ENCODE peak calls at places on chromosomes 13 and 19, in nine cellular contexts. One of them, this sample, is unnamed.

GRCh38 chr13:77492982-77493381 is 42.5 kb upstream of the SCEL start:
- DNase-seq in naive B cell: no peak
- DNase-seq in HepG2: peak
- DNase-seq in GF-D8: no peak
- DNase-seq in activated T-helper 1 cell treated with anti-CD3 and anti-CD28 coated beads, Interleukin-2, amount 50 U/mL, for 16 hours: no peak
- DNase-seq in stimulated activated CD8-positive, alpha-beta memory T cell treated with anti-CD3 and anti-CD28 coated beads, Interleukin-12 subunit alpha, Interleukin-12 subunit beta, amount 100 ng/mL, for 4 hours: no peak
- DNase-seq in posterior cingulate gyrus: no peak
- DNase-seq in HEK293T: peak
- DNase-seq in naive thymus-derived CD4-positive, alpha-beta T cell: no peak
- DNase-seq in this sample: peak

GRCh38 chr13:47175172-47175806 is 278.4 kb upstream of the HTR2A start:
- DNase-seq in naive B cell: no peak
- DNase-seq in HepG2: no peak
- DNase-seq in GF-D8: no peak
- DNase-seq in activated T-helper 1 cell treated with anti-CD3 and anti-CD28 coated beads, Interleukin-2, amount 50 U/mL, for 16 hours: no peak
- DNase-seq in stimulated activated CD8-positive, alpha-beta memory T cell treated with anti-CD3 and anti-CD28 coated beads, Interleukin-12 subunit alpha, Interleukin-12 subunit beta, amount 100 ng/mL, for 4 hours: no peak
- DNase-seq in posterior cingulate gyrus: no peak
- DNase-seq in HEK293T: no peak
- DNase-seq in naive thymus-derived CD4-positive, alpha-beta T cell: no peak
- DNase-seq in this sample: peak

GRCh38 chr13:30142502-30143211 is 164.7 kb downstream of the KATNAL1 start:
- DNase-seq in naive B cell: no peak
- DNase-seq in HepG2: peak
- DNase-seq in GF-D8: no peak
- DNase-seq in activated T-helper 1 cell treated with anti-CD3 and anti-CD28 coated beads, Interleukin-2, amount 50 U/mL, for 16 hours: no peak
- DNase-seq in stimulated activated CD8-positive, alpha-beta memory T cell treated with anti-CD3 and anti-CD28 coated beads, Interleukin-12 subunit alpha, Interleukin-12 subunit beta, amount 100 ng/mL, for 4 hours: no peak
- DNase-seq in posterior cingulate gyrus: no peak
- DNase-seq in HEK293T: no peak
- DNase-seq in naive thymus-derived CD4-positive, alpha-beta T cell: no peak
- DNase-seq in this sample: no peak

GRCh38 chr13:55576389-55576788 is 1564.3 kb upstream of the PRR20A start:
- DNase-seq in naive B cell: no peak
- DNase-seq in HepG2: no peak
- DNase-seq in GF-D8: no peak
- DNase-seq in activated T-helper 1 cell treated with anti-CD3 and anti-CD28 coated beads, Interleukin-2, amount 50 U/mL, for 16 hours: no peak
- DNase-seq in stimulated activated CD8-positive, alpha-beta memory T cell treated with anti-CD3 and anti-CD28 coated beads, Interleukin-12 subunit alpha, Interleukin-12 subunit beta, amount 100 ng/mL, for 4 hours: no peak
- DNase-seq in posterior cingulate gyrus: no peak
- DNase-seq in HEK293T: no peak
- DNase-seq in naive thymus-derived CD4-positive, alpha-beta T cell: no peak
- DNase-seq in this sample: no peak

GRCh38 chr19:39645800-39646411 is 9.8 kb upstream of the LGALS16 start:
- DNase-seq in naive B cell: no peak
- DNase-seq in HepG2: peak
- DNase-seq in GF-D8: no peak
- DNase-seq in activated T-helper 1 cell treated with anti-CD3 and anti-CD28 coated beads, Interleukin-2, amount 50 U/mL, for 16 hours: no peak
- DNase-seq in stimulated activated CD8-positive, alpha-beta memory T cell treated with anti-CD3 and anti-CD28 coated beads, Interleukin-12 subunit alpha, Interleukin-12 subunit beta, amount 100 ng/mL, for 4 hours: no peak
- DNase-seq in posterior cingulate gyrus: no peak
- DNase-seq in HEK293T: no peak
- DNase-seq in naive thymus-derived CD4-positive, alpha-beta T cell: no peak
- DNase-seq in this sample: no peak

GRCh38 chr19:37893845-37894575 is 12.4 kb downstream of the WDR87 start:
- DNase-seq in naive B cell: no peak
- DNase-seq in HepG2: peak
- DNase-seq in GF-D8: no peak
- DNase-seq in activated T-helper 1 cell treated with anti-CD3 and anti-CD28 coated beads, Interleukin-2, amount 50 U/mL, for 16 hours: no peak
- DNase-seq in stimulated activated CD8-positive, alpha-beta memory T cell treated with anti-CD3 and anti-CD28 coated beads, Interleukin-12 subunit alpha, Interleukin-12 subunit beta, amount 100 ng/mL, for 4 hours: no peak
- DNase-seq in posterior cingulate gyrus: no peak
- DNase-seq in HEK293T: no peak
- DNase-seq in naive thymus-derived CD4-positive, alpha-beta T cell: no peak
- DNase-seq in this sample: no peak

GRCh38 chr19:45769821-45770191 is 754 bp upstream of the SIX5 start:
- DNase-seq in naive B cell: no peak
- DNase-seq in HepG2: no peak
- DNase-seq in GF-D8: no peak
- DNase-seq in activated T-helper 1 cell treated with anti-CD3 and anti-CD28 coated beads, Interleukin-2, amount 50 U/mL, for 16 hours: peak
- DNase-seq in stimulated activated CD8-positive, alpha-beta memory T cell treated with anti-CD3 and anti-CD28 coated beads, Interleukin-12 subunit alpha, Interleukin-12 subunit beta, amount 100 ng/mL, for 4 hours: no peak
- DNase-seq in posterior cingulate gyrus: no peak
- DNase-seq in HEK293T: no peak
- DNase-seq in naive thymus-derived CD4-positive, alpha-beta T cell: peak
- DNase-seq in this sample: no peak

GRCh38 chr13:90293793-90294361 is 1053.6 kb upstream of the MIR17HG start:
- DNase-seq in naive B cell: no peak
- DNase-seq in HepG2: no peak
- DNase-seq in GF-D8: no peak
- DNase-seq in activated T-helper 1 cell treated with anti-CD3 and anti-CD28 coated beads, Interleukin-2, amount 50 U/mL, for 16 hours: no peak
- DNase-seq in stimulated activated CD8-positive, alpha-beta memory T cell treated with anti-CD3 and anti-CD28 coated beads, Interleukin-12 subunit alpha, Interleukin-12 subunit beta, amount 100 ng/mL, for 4 hours: no peak
- DNase-seq in posterior cingulate gyrus: no peak
- DNase-seq in HEK293T: no peak
- DNase-seq in naive thymus-derived CD4-positive, alpha-beta T cell: no peak
- DNase-seq in this sample: no peak

GRCh38 chr13:79485014-79485441 is 4.1 kb downstream of the NDFIP2 start:
- DNase-seq in naive B cell: no peak
- DNase-seq in HepG2: peak
- DNase-seq in GF-D8: peak
- DNase-seq in activated T-helper 1 cell treated with anti-CD3 and anti-CD28 coated beads, Interleukin-2, amount 50 U/mL, for 16 hours: no peak
- DNase-seq in stimulated activated CD8-positive, alpha-beta memory T cell treated with anti-CD3 and anti-CD28 coated beads, Interleukin-12 subunit alpha, Interleukin-12 subunit beta, amount 100 ng/mL, for 4 hours: no peak
- DNase-seq in posterior cingulate gyrus: no peak
- DNase-seq in HEK293T: no peak
- DNase-seq in naive thymus-derived CD4-positive, alpha-beta T cell: no peak
- DNase-seq in this sample: no peak

GRCh38 chr19:46299004-46299509 is 2.2 kb downstream of the HIF3A start:
- DNase-seq in naive B cell: no peak
- DNase-seq in HepG2: peak
- DNase-seq in GF-D8: no peak
- DNase-seq in activated T-helper 1 cell treated with anti-CD3 and anti-CD28 coated beads, Interleukin-2, amount 50 U/mL, for 16 hours: no peak
- DNase-seq in stimulated activated CD8-positive, alpha-beta memory T cell treated with anti-CD3 and anti-CD28 coated beads, Interleukin-12 subunit alpha, Interleukin-12 subunit beta, amount 100 ng/mL, for 4 hours: no peak
- DNase-seq in posterior cingulate gyrus: peak
- DNase-seq in HEK293T: no peak
- DNase-seq in naive thymus-derived CD4-positive, alpha-beta T cell: no peak
- DNase-seq in this sample: no peak

GRCh38 chr19:33752945-33753344 is 43.7 kb upstream of the KCTD15 start:
- DNase-seq in naive B cell: no peak
- DNase-seq in HepG2: no peak
- DNase-seq in GF-D8: no peak
- DNase-seq in activated T-helper 1 cell treated with anti-CD3 and anti-CD28 coated beads, Interleukin-2, amount 50 U/mL, for 16 hours: no peak
- DNase-seq in stimulated activated CD8-positive, alpha-beta memory T cell treated with anti-CD3 and anti-CD28 coated beads, Interleukin-12 subunit alpha, Interleukin-12 subunit beta, amount 100 ng/mL, for 4 hours: no peak
- DNase-seq in posterior cingulate gyrus: no peak
- DNase-seq in HEK293T: no peak
- DNase-seq in naive thymus-derived CD4-positive, alpha-beta T cell: no peak
- DNase-seq in this sample: no peak

GRCh38 chr13:93603043-93603442 is 376.4 kb downstream of the GPC6 start:
- DNase-seq in naive B cell: no peak
- DNase-seq in HepG2: no peak
- DNase-seq in GF-D8: no peak
- DNase-seq in activated T-helper 1 cell treated with anti-CD3 and anti-CD28 coated beads, Interleukin-2, amount 50 U/mL, for 16 hours: no peak
- DNase-seq in stimulated activated CD8-positive, alpha-beta memory T cell treated with anti-CD3 and anti-CD28 coated beads, Interleukin-12 subunit alpha, Interleukin-12 subunit beta, amount 100 ng/mL, for 4 hours: no peak
- DNase-seq in posterior cingulate gyrus: no peak
- DNase-seq in HEK293T: no peak
- DNase-seq in naive thymus-derived CD4-positive, alpha-beta T cell: no peak
- DNase-seq in this sample: no peak

GRCh38 chr19:42407085-42407815 is 17.2 kb upstream of the CNFN start:
- DNase-seq in naive B cell: no peak
- DNase-seq in HepG2: no peak
- DNase-seq in GF-D8: no peak
- DNase-seq in activated T-helper 1 cell treated with anti-CD3 and anti-CD28 coated beads, Interleukin-2, amount 50 U/mL, for 16 hours: no peak
- DNase-seq in stimulated activated CD8-positive, alpha-beta memory T cell treated with anti-CD3 and anti-CD28 coated beads, Interleukin-12 subunit alpha, Interleukin-12 subunit beta, amount 100 ng/mL, for 4 hours: no peak
- DNase-seq in posterior cingulate gyrus: no peak
- DNase-seq in HEK293T: no peak
- DNase-seq in naive thymus-derived CD4-positive, alpha-beta T cell: no peak
- DNase-seq in this sample: no peak

GRCh38 chr19:4279530-4280422 is 710 bp downstream of the SHD start:
- DNase-seq in naive B cell: no peak
- DNase-seq in HepG2: no peak
- DNase-seq in GF-D8: no peak
- DNase-seq in activated T-helper 1 cell treated with anti-CD3 and anti-CD28 coated beads, Interleukin-2, amount 50 U/mL, for 16 hours: no peak
- DNase-seq in stimulated activated CD8-positive, alpha-beta memory T cell treated with anti-CD3 and anti-CD28 coated beads, Interleukin-12 subunit alpha, Interleukin-12 subunit beta, amount 100 ng/mL, for 4 hours: no peak
- DNase-seq in posterior cingulate gyrus: no peak
- DNase-seq in HEK293T: no peak
- DNase-seq in naive thymus-derived CD4-positive, alpha-beta T cell: no peak
- DNase-seq in this sample: no peak

GRCh38 chr13:98847780-98848179 is 95.3 kb upstream of the SLC15A1 start:
- DNase-seq in naive B cell: no peak
- DNase-seq in HepG2: no peak
- DNase-seq in GF-D8: no peak
- DNase-seq in activated T-helper 1 cell treated with anti-CD3 and anti-CD28 coated beads, Interleukin-2, amount 50 U/mL, for 16 hours: no peak
- DNase-seq in stimulated activated CD8-positive, alpha-beta memory T cell treated with anti-CD3 and anti-CD28 coated beads, Interleukin-12 subunit alpha, Interleukin-12 subunit beta, amount 100 ng/mL, for 4 hours: no peak
- DNase-seq in posterior cingulate gyrus: no peak
- DNase-seq in HEK293T: no peak
- DNase-seq in naive thymus-derived CD4-positive, alpha-beta T cell: no peak
- DNase-seq in this sample: no peak

GRCh38 chr19:54383330-54383729 is 18.6 kb upstream of the LAIR1 start:
- DNase-seq in naive B cell: no peak
- DNase-seq in HepG2: no peak
- DNase-seq in GF-D8: no peak
- DNase-seq in activated T-helper 1 cell treated with anti-CD3 and anti-CD28 coated beads, Interleukin-2, amount 50 U/mL, for 16 hours: no peak
- DNase-seq in stimulated activated CD8-positive, alpha-beta memory T cell treated with anti-CD3 and anti-CD28 coated beads, Interleukin-12 subunit alpha, Interleukin-12 subunit beta, amount 100 ng/mL, for 4 hours: no peak
- DNase-seq in posterior cingulate gyrus: no peak
- DNase-seq in HEK293T: no peak
- DNase-seq in naive thymus-derived CD4-positive, alpha-beta T cell: no peak
- DNase-seq in this sample: no peak

GRCh38 chr19:3034194-3034844 is 5.2 kb upstream of the TLE2 start:
- DNase-seq in naive B cell: no peak
- DNase-seq in HepG2: no peak
- DNase-seq in GF-D8: no peak
- DNase-seq in activated T-helper 1 cell treated with anti-CD3 and anti-CD28 coated beads, Interleukin-2, amount 50 U/mL, for 16 hours: no peak
- DNase-seq in stimulated activated CD8-positive, alpha-beta memory T cell treated with anti-CD3 and anti-CD28 coated beads, Interleukin-12 subunit alpha, Interleukin-12 subunit beta, amount 100 ng/mL, for 4 hours: no peak
- DNase-seq in posterior cingulate gyrus: no peak
- DNase-seq in HEK293T: no peak
- DNase-seq in naive thymus-derived CD4-positive, alpha-beta T cell: no peak
- DNase-seq in this sample: no peak

GRCh38 chr19:35006342-35006998 is 6.3 kb downstream of the GRAMD1A start:
- DNase-seq in naive B cell: no peak
- DNase-seq in HepG2: peak
- DNase-seq in GF-D8: no peak
- DNase-seq in activated T-helper 1 cell treated with anti-CD3 and anti-CD28 coated beads, Interleukin-2, amount 50 U/mL, for 16 hours: no peak
- DNase-seq in stimulated activated CD8-positive, alpha-beta memory T cell treated with anti-CD3 and anti-CD28 coated beads, Interleukin-12 subunit alpha, Interleukin-12 subunit beta, amount 100 ng/mL, for 4 hours: no peak
- DNase-seq in posterior cingulate gyrus: no peak
- DNase-seq in HEK293T: no peak
- DNase-seq in naive thymus-derived CD4-positive, alpha-beta T cell: no peak
- DNase-seq in this sample: no peak

GRCh38 chr19:49809155-49809986 is 3.7 kb downstream of the FUZ start:
- DNase-seq in naive B cell: peak
- DNase-seq in HepG2: peak
- DNase-seq in GF-D8: no peak
- DNase-seq in activated T-helper 1 cell treated with anti-CD3 and anti-CD28 coated beads, Interleukin-2, amount 50 U/mL, for 16 hours: peak
- DNase-seq in stimulated activated CD8-positive, alpha-beta memory T cell treated with anti-CD3 and anti-CD28 coated beads, Interleukin-12 subunit alpha, Interleukin-12 subunit beta, amount 100 ng/mL, for 4 hours: peak
- DNase-seq in posterior cingulate gyrus: no peak
- DNase-seq in HEK293T: no peak
- DNase-seq in naive thymus-derived CD4-positive, alpha-beta T cell: peak
- DNase-seq in this sample: no peak

GRCh38 chr19:485122-485521 is 11.2 kb upstream of the MADCAM1 start:
- DNase-seq in naive B cell: no peak
- DNase-seq in HepG2: no peak
- DNase-seq in GF-D8: no peak
- DNase-seq in activated T-helper 1 cell treated with anti-CD3 and anti-CD28 coated beads, Interleukin-2, amount 50 U/mL, for 16 hours: no peak
- DNase-seq in stimulated activated CD8-positive, alpha-beta memory T cell treated with anti-CD3 and anti-CD28 coated beads, Interleukin-12 subunit alpha, Interleukin-12 subunit beta, amount 100 ng/mL, for 4 hours: no peak
- DNase-seq in posterior cingulate gyrus: no peak
- DNase-seq in HEK293T: no peak
- DNase-seq in naive thymus-derived CD4-positive, alpha-beta T cell: no peak
- DNase-seq in this sample: no peak

GRCh38 chr13:29454931-29455481 is 140.5 kb downstream of the SLC7A1 start:
- DNase-seq in naive B cell: no peak
- DNase-seq in HepG2: peak
- DNase-seq in GF-D8: no peak
- DNase-seq in activated T-helper 1 cell treated with anti-CD3 and anti-CD28 coated beads, Interleukin-2, amount 50 U/mL, for 16 hours: no peak
- DNase-seq in stimulated activated CD8-positive, alpha-beta memory T cell treated with anti-CD3 and anti-CD28 coated beads, Interleukin-12 subunit alpha, Interleukin-12 subunit beta, amount 100 ng/mL, for 4 hours: no peak
- DNase-seq in posterior cingulate gyrus: no peak
- DNase-seq in HEK293T: peak
- DNase-seq in naive thymus-derived CD4-positive, alpha-beta T cell: no peak
- DNase-seq in this sample: no peak

GRCh38 chr13:104286566-104287290 is 1220.5 kb upstream of the SLC10A2 start:
- DNase-seq in naive B cell: no peak
- DNase-seq in HepG2: no peak
- DNase-seq in GF-D8: no peak
- DNase-seq in activated T-helper 1 cell treated with anti-CD3 and anti-CD28 coated beads, Interleukin-2, amount 50 U/mL, for 16 hours: no peak
- DNase-seq in stimulated activated CD8-positive, alpha-beta memory T cell treated with anti-CD3 and anti-CD28 coated beads, Interleukin-12 subunit alpha, Interleukin-12 subunit beta, amount 100 ng/mL, for 4 hours: no peak
- DNase-seq in posterior cingulate gyrus: no peak
- DNase-seq in HEK293T: no peak
- DNase-seq in naive thymus-derived CD4-positive, alpha-beta T cell: no peak
- DNase-seq in this sample: no peak

GRCh38 chr19:42279902-42280760 is 11.1 kb downstream of the CIC start:
- DNase-seq in naive B cell: peak
- DNase-seq in HepG2: peak
- DNase-seq in GF-D8: peak
- DNase-seq in activated T-helper 1 cell treated with anti-CD3 and anti-CD28 coated beads, Interleukin-2, amount 50 U/mL, for 16 hours: peak
- DNase-seq in stimulated activated CD8-positive, alpha-beta memory T cell treated with anti-CD3 and anti-CD28 coated beads, Interleukin-12 subunit alpha, Interleukin-12 subunit beta, amount 100 ng/mL, for 4 hours: peak
- DNase-seq in posterior cingulate gyrus: peak
- DNase-seq in HEK293T: peak
- DNase-seq in naive thymus-derived CD4-positive, alpha-beta T cell: peak
- DNase-seq in this sample: peak

GRCh38 chr19:48638831-48639381 is 1.7 kb upstream of the DBP start:
- DNase-seq in naive B cell: no peak
- DNase-seq in HepG2: no peak
- DNase-seq in GF-D8: no peak
- DNase-seq in activated T-helper 1 cell treated with anti-CD3 and anti-CD28 coated beads, Interleukin-2, amount 50 U/mL, for 16 hours: no peak
- DNase-seq in stimulated activated CD8-positive, alpha-beta memory T cell treated with anti-CD3 and anti-CD28 coated beads, Interleukin-12 subunit alpha, Interleukin-12 subunit beta, amount 100 ng/mL, for 4 hours: no peak
- DNase-seq in posterior cingulate gyrus: no peak
- DNase-seq in HEK293T: no peak
- DNase-seq in naive thymus-derived CD4-positive, alpha-beta T cell: no peak
- DNase-seq in this sample: no peak

GRCh38 chr19:1725100-1726064 is 27.9 kb upstream of the ONECUT3 start:
- DNase-seq in naive B cell: no peak
- DNase-seq in HepG2: peak
- DNase-seq in GF-D8: no peak
- DNase-seq in activated T-helper 1 cell treated with anti-CD3 and anti-CD28 coated beads, Interleukin-2, amount 50 U/mL, for 16 hours: no peak
- DNase-seq in stimulated activated CD8-positive, alpha-beta memory T cell treated with anti-CD3 and anti-CD28 coated beads, Interleukin-12 subunit alpha, Interleukin-12 subunit beta, amount 100 ng/mL, for 4 hours: no peak
- DNase-seq in posterior cingulate gyrus: peak
- DNase-seq in HEK293T: peak
- DNase-seq in naive thymus-derived CD4-positive, alpha-beta T cell: no peak
- DNase-seq in this sample: no peak

GRCh38 chr13:34990399-34991224 is 48.5 kb downstream of the NBEA start:
- DNase-seq in naive B cell: no peak
- DNase-seq in HepG2: peak
- DNase-seq in GF-D8: no peak
- DNase-seq in activated T-helper 1 cell treated with anti-CD3 and anti-CD28 coated beads, Interleukin-2, amount 50 U/mL, for 16 hours: no peak
- DNase-seq in stimulated activated CD8-positive, alpha-beta memory T cell treated with anti-CD3 and anti-CD28 coated beads, Interleukin-12 subunit alpha, Interleukin-12 subunit beta, amount 100 ng/mL, for 4 hours: no peak
- DNase-seq in posterior cingulate gyrus: no peak
- DNase-seq in HEK293T: no peak
- DNase-seq in naive thymus-derived CD4-positive, alpha-beta T cell: no peak
- DNase-seq in this sample: no peak

This sample was measured in AML-193.